ENCODE peak calls at places on chromosomes 2 and 18, in seven cellular contexts. Z is NCI-H345; O is foreskin melanocyte; W is NAMALWA; T is stimulated activated CD8-positive, alpha-beta memory T cell treated with anti-CD3 and anti-CD28 coated beads, Interleukin-2, amount 100 ng/mL, for 1 hour; B is SW480; K is nucleus accumbens. H is an unnamed sample.

GRCh38 chr2:175282300-175282699 is 100.8 kb upstream of the ATP5MC3 start:
- DNase-seq in Z (peak; percentile 57), O (no peak), W (peak; percentile 64), T (no peak), B (peak; percentile 62), K (no peak), H (peak; percentile 83)

GRCh38 chr2:24820598-24821432 is 27.6 kb downstream of the CENPO start:
- DNase-seq in Z (no peak), O (no peak), W (no peak), T (no peak), B (no peak), K (no peak), H (no peak)

GRCh38 chr18:57943723-57944122 is 100.3 kb upstream of the NEDD4L start:
- DNase-seq in Z (no peak), O (no peak), W (no peak), T (no peak), B (no peak), K (no peak), H (no peak)

GRCh38 chr18:24271381-24272331 is 126.0 kb downstream of the OSBPL1A start:
- DNase-seq in Z (peak; percentile 24), O (peak; percentile 60), W (no peak), T (no peak), B (peak; percentile 78), K (peak; percentile 64), H (no peak)

GRCh38 chr18:59582395-59582794 is 114.8 kb downstream of the CCBE1 start:
- DNase-seq in Z (no peak), O (no peak), W (no peak), T (no peak), B (no peak), K (no peak), H (no peak)

GRCh38 chr2:235445116-235445515 is 48.7 kb upstream of the AGAP1 start:
- DNase-seq in Z (no peak), O (no peak), W (no peak), T (no peak), B (no peak), K (no peak), H (no peak)

GRCh38 chr2:171166328-171166983 is 5.8 kb upstream of the TLK1 start:
- DNase-seq in Z (no peak), O (no peak), W (no peak), T (no peak), B (no peak), K (no peak), H (no peak)

GRCh38 chr2:27765621-27766286 is 5.8 kb upstream of the MRPL33 start:
- DNase-seq in Z (no peak), O (no peak), W (no peak), T (peak; percentile 32), B (peak; percentile 99), K (peak; percentile 25), H (no peak)

GRCh38 chr2:24702800-24703199 is 90.4 kb downstream of the PTRHD1 start:
- DNase-seq in Z (no peak), O (no peak), W (no peak), T (no peak), B (peak; percentile 23), K (no peak), H (no peak)

GRCh38 chr2:63875143-63875542 is 33.4 kb downstream of the UGP2 start:
- DNase-seq in Z (no peak), O (peak; percentile 93), W (no peak), T (no peak), B (no peak), K (no peak), H (no peak)

GRCh38 chr2:15797231-15797945 is 143.0 kb upstream of the MYCN start:
- DNase-seq in Z (no peak), O (no peak), W (peak; percentile 9), T (no peak), B (no peak), K (no peak), H (no peak)

GRCh38 chr2:47429795-47430194 is 26.8 kb downstream of the MSH2 start:
- DNase-seq in Z (no peak), O (no peak), W (no peak), T (no peak), B (no peak), K (no peak), H (no peak)

GRCh38 chr2:121694398-121695178 is 42.1 kb downstream of the NIFK start:
- DNase-seq in Z (no peak), O (no peak), W (no peak), T (no peak), B (no peak), K (no peak), H (peak; percentile 53)

GRCh38 chr2:205566556-205567061 is 115.7 kb upstream of the NRP2 start:
- DNase-seq in Z (no peak), O (no peak), W (no peak), T (no peak), B (no peak), K (no peak), H (no peak)

GRCh38 chr2:96146881-96147592 is 1.8 kb upstream of the DUSP2 start:
- DNase-seq in Z (no peak), O (no peak), W (no peak), T (no peak), B (peak; percentile 37), K (no peak), H (no peak)

GRCh38 chr2:16245481-16246054 is 305.2 kb downstream of the MYCN start:
- DNase-seq in Z (no peak), O (no peak), W (no peak), T (no peak), B (no peak), K (no peak), H (no peak)

GRCh38 chr18:45828917-45829811 is 3.7 kb downstream of the SIGLEC15 start:
- DNase-seq in Z (no peak), O (no peak), W (no peak), T (no peak), B (peak; percentile 39), K (no peak), H (no peak)

GRCh38 chr2:188725981-188726380 is 248.2 kb upstream of the COL3A1 start:
- DNase-seq in Z (no peak), O (peak; percentile 23), W (no peak), T (no peak), B (no peak), K (no peak), H (no peak)

GRCh38 chr18:68735498-68736343 is 20.8 kb upstream of the TMX3 start:
- DNase-seq in Z (peak; percentile 3), O (peak; percentile 23), W (peak; percentile 71), T (no peak), B (peak; percentile 14), K (no peak), H (peak; percentile 85)

GRCh38 chr18:76407681-76408080 is 87.4 kb downstream of the ZNF516 start:
- DNase-seq in Z (no peak), O (no peak), W (no peak), T (no peak), B (no peak), K (no peak), H (no peak)

GRCh38 chr18:73220639-73221038 is 352.9 kb upstream of the NETO1 start:
- DNase-seq in Z (no peak), O (no peak), W (no peak), T (no peak), B (no peak), K (no peak), H (no peak)

GRCh38 chr2:17107875-17108274 is 410.4 kb downstream of the RAD51AP2 start:
- DNase-seq in Z (no peak), O (no peak), W (no peak), T (no peak), B (no peak), K (no peak), H (no peak)

GRCh38 chr18:67425724-67426123 is 90.8 kb downstream of the DSEL start:
- DNase-seq in Z (no peak), O (no peak), W (no peak), T (no peak), B (no peak), K (no peak), H (no peak)